ENCODE peak calls at places on chromosomes 2 and 18, in ten cellular contexts. Y is ascending aorta; S is stomach; C is HepG2; P is left ventricle myocardium inferior; N is IMR-90; B is GM23338; I is AG04450; F is CD8-positive, alpha-beta T cell; K is tibial artery. R is an unnamed sample. For H3K27me3, the result is how much of the 10 kb centered on the place peaks cover.

GRCh38 chr2:237895544-237896506 is 36.4 kb downstream of the RAMP1 start:
- DNase-seq in Y (peak), I (no peak), C (no peak), B (no peak), N (no peak), K (peak), F (no peak), S (no peak), P (peak), R (no peak)

GRCh38 chr2:183035954-183036669 is 2.1 kb downstream of the NCKAP1 start:
- DNase-seq in K (no peak), Y (no peak), P (no peak), C (no peak), S (no peak), F (no peak), N (no peak), B (no peak), I (no peak), R (no peak)

GRCh38 chr18:50218432-50219197 is 23.7 kb upstream of the MYO5B start:
- DNase-seq in N (peak), C (peak), K (no peak), S (peak), B (peak), P (no peak), Y (no peak), I (no peak), F (no peak), R (no peak)

GRCh38 chr18:26746284-26747130 is 119.0 kb downstream of the AQP4 start:
- DNase-seq in I (no peak), B (no peak), N (no peak), C (peak), P (no peak), K (no peak), F (no peak), S (no peak), Y (no peak), R (no peak)

GRCh38 chr2:140122001-140122400 is 1341.8 kb upstream of the NXPH2 start:
- DNase-seq in N (no peak), C (peak), I (no peak), Y (no peak), S (no peak), P (no peak), F (no peak), K (no peak), B (no peak), R (no peak)

GRCh38 chr2:71462056-71462605 is 8.8 kb downstream of the DYSF start:
- DNase-seq in N (no peak), I (no peak), S (no peak), B (no peak), K (no peak), F (no peak), C (no peak), Y (peak), P (no peak), R (no peak)

GRCh38 chr2:7661532-7661931 is 744.3 kb downstream of the RNF144A start:
- DNase-seq in S (no peak), C (no peak), P (no peak), N (no peak), B (no peak), I (no peak), F (no peak), K (no peak), Y (no peak), R (no peak)

GRCh38 chr2:96578731-96579130 is 42.2 kb downstream of the ARID5A start:
- DNase-seq in K (no peak), B (no peak), F (no peak), S (no peak), N (no peak), P (no peak), Y (no peak), C (no peak), I (no peak), R (no peak)

GRCh38 chr18:9631814-9632496 is 17.6 kb upstream of the PPP4R1 start:
- DNase-seq in I (peak), Y (peak), K (no peak), B (no peak), S (no peak), N (peak), F (no peak), P (no peak), C (no peak), R (no peak)

GRCh38 chr2:29615841-29616240 is 305.5 kb downstream of the ALK start:
- DNase-seq in K (no peak), C (no peak), N (no peak), S (no peak), P (no peak), F (no peak), B (no peak), Y (no peak), I (no peak), R (no peak)

GRCh38 chr2:31469648-31470047 is 55.1 kb upstream of the XDH start:
- DNase-seq in F (no peak), B (no peak), K (no peak), Y (no peak), C (no peak), N (no peak), S (no peak), P (no peak), I (no peak), R (no peak)

GRCh38 chr2:31467426-31467825 is 52.9 kb upstream of the XDH start:
- DNase-seq in I (no peak), B (no peak), F (no peak), S (no peak), Y (no peak), N (no peak), P (no peak), C (no peak), K (no peak), R (no peak)
- H3K27me3 ChIP-seq in I (under half), B (under half), F (under half), S (under half), Y (under half), N (under half), P (under half), C (under half), K (under half), R (under half)

DNA sequence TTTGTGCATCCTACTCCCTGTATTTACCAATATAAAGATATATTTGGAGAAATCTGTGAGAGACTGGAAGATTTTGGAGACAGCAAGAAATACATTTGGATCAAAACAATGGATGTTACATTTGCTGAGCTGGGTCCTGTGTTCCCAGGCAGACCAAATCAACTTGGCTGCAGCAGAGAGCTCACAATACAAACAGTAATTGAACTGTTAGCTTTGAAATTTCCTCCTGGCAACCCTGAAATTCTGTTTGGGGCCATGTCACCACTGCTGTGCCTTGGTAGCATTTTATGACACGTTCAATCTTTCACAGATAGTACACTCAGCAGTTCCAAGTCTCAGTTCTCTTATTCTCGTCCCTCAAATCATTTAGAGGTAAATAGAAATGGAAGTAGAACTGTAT is 277.2 kb upstream of the MC4R start:
- DNase-seq in F (no peak), Y (no peak), I (no peak), N (no peak), S (no peak), P (no peak), K (no peak), C (no peak), B (no peak), R (no peak)
- H3K27ac ChIP-seq in F (no peak), Y (no peak), I (no peak), N (no peak), S (no peak), P (no peak), K (no peak), C (no peak), B (no peak), R (no peak)

GRCh38 chr18:2336993-2337392 is 234.3 kb downstream of the METTL4 start:
- DNase-seq in P (no peak), S (no peak), N (no peak), K (no peak), Y (no peak), F (no peak), C (no peak), B (no peak), I (no peak), R (no peak)

GRCh38 chr18:2338601-2339000 is 232.7 kb downstream of the METTL4 start:
- DNase-seq in N (no peak), C (no peak), B (no peak), F (no peak), I (no peak), Y (no peak), K (no peak), S (no peak), P (no peak), R (no peak)

DNA sequence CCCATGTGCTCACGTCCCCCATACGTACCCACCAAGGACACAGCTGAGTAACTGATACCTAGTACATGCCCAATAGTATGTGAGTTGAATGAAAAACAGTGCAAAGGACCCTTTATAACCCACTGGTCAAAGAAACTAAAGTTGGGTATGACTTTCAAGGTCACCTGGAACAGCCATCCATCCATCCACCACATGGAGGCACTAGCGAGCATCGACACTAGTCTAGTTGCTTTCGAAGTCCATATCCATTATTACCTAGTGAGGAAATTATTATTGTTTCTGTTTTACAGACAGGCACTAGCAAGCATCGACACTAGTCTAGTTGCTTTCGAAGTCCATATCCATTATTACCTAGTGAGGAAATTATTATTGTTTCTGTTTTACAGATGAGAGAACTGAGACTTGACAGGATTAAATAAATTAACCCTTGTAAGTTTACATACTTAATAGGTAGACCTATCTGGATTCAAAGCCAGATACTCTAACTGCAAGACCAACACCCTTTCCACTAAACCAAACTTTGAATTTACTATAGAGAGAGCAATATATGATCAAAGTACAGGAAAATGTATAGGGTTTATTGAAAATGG is 233.7 kb downstream of the METTL4 start:
- DNase-seq in I (no peak), B (peak), F (peak), N (peak), S (peak), C (peak), Y (no peak), P (no peak), K (peak), R (no peak)
- TF ChIP-seq CTCF in I (peak), B (peak), F (peak), N (peak), S (no peak), C (peak), Y (peak), P (peak), K (peak), R (no peak)

GRCh38 chr2:205911306-205911705 is 174.7 kb downstream of the INO80D start:
- DNase-seq in K (no peak), C (no peak), F (no peak), I (no peak), P (no peak), N (no peak), S (no peak), B (no peak), Y (no peak), R (no peak)
- H3K27me3 ChIP-seq in K (under half), C (under half), F (under half), I (under half), P (half or more), N (under half), S (under half), B (under half), Y (under half), R (under half)

GRCh38 chr2:20250436-20250835 is 25.5 kb upstream of the SDC1 start:
- DNase-seq in I (no peak), S (no peak), P (no peak), F (no peak), Y (no peak), K (no peak), C (no peak), B (no peak), N (no peak), R (no peak)

GRCh38 chr2:20249170-20249569 is 24.2 kb upstream of the SDC1 start:
- DNase-seq in N (no peak), B (no peak), K (no peak), Y (no peak), I (no peak), F (no peak), C (no peak), S (no peak), P (no peak), R (no peak)

GRCh38 chr2:20257411-20257810 is 32.5 kb upstream of the SDC1 start:
- DNase-seq in Y (no peak), I (no peak), P (no peak), B (no peak), F (no peak), N (no peak), C (no peak), K (no peak), S (no peak), R (no peak)

GRCh38 chr2:20254731-20255130 is 29.8 kb upstream of the SDC1 start:
- DNase-seq in K (no peak), Y (no peak), B (no peak), C (no peak), N (no peak), P (no peak), I (no peak), S (no peak), F (no peak), R (no peak)
- H3K27ac ChIP-seq in K (no peak), Y (no peak), B (no peak), C (no peak), N (no peak), P (no peak), I (no peak), S (no peak), F (no peak), R (no peak)

GRCh38 chr2:105186967-105187498 is 54.5 kb upstream of the GPR45 start:
- DNase-seq in S (no peak), N (no peak), K (no peak), C (no peak), I (no peak), F (no peak), Y (no peak), P (no peak), B (no peak), R (no peak)

GRCh38 chr2:105183555-105184323 is 57.8 kb upstream of the GPR45 start:
- DNase-seq in B (no peak), K (no peak), P (no peak), N (no peak), C (no peak), S (no peak), Y (no peak), F (no peak), I (no peak), R (no peak)

GRCh38 chr2:105188343-105188742 is 53.2 kb upstream of the GPR45 start:
- DNase-seq in N (no peak), S (no peak), C (no peak), I (no peak), P (no peak), K (no peak), F (no peak), Y (no peak), B (no peak), R (no peak)

GRCh38 chr2:105184420-105184819 is 57.1 kb upstream of the GPR45 start:
- DNase-seq in S (no peak), N (no peak), F (no peak), I (no peak), Y (no peak), K (no peak), P (no peak), B (no peak), C (peak), R (no peak)

GRCh38 chr2:105187531-105187930 is 54.0 kb upstream of the GPR45 start:
- DNase-seq in S (no peak), K (no peak), C (no peak), I (no peak), B (no peak), F (no peak), N (no peak), P (no peak), Y (no peak), R (no peak)
- TF ChIP-seq CTCF in S (no peak), K (no peak), C (no peak), I (no peak), B (no peak), F (no peak), N (no peak), P (no peak), Y (no peak), R (no peak)

R was measured in lung.